ENCODE peak calls at places on chromosomes 7 and 10, in eight cellular contexts. B is fibroblast of lung; E is ELF-1; G is stimulated activated CD4-positive, alpha-beta T cell treated with anti-CD3 and anti-CD28 coated beads, Interleukin-2, amount 100 ng/mL, for 48 hours; U is WERI-Rb-1; R is A673; H is activated effector memory CD4-positive, alpha-beta T cell treated with anti-CD3 and anti-CD28 coated beads, Interleukin-2, amount 50 U/mL, for 16 hours; X is gastrocnemius medialis. F is an unnamed sample.

GRCh38 chr10:12194752-12195271 is 879 bp downstream of the NUDT5 start:
- DNase-seq in H (peak; percentile 79), U (peak; percentile 10), B (peak; percentile 36), E (peak; percentile 56), X (peak; percentile 46), R (peak; percentile 45), G (peak; percentile 31), F (no peak)

GRCh38 chr7:84060760-84061261 is 133.8 kb downstream of the SEMA3A start:
- DNase-seq in E (no peak), U (no peak), R (peak; percentile 75), X (no peak), G (no peak), H (no peak), B (peak; percentile 81), F (no peak)

GRCh38 chr7:93622036-93622714 is 47.7 kb upstream of the CALCR start:
- DNase-seq in E (peak; percentile 20), G (no peak), X (no peak), H (no peak), B (peak; percentile 23), U (peak; percentile 49), R (peak; percentile 71), F (no peak)

GRCh38 chr10:80444646-80445319 is 9.3 kb upstream of the TSPAN14 start:
- DNase-seq in U (peak; percentile 63), B (peak; percentile 66), G (no peak), H (peak; percentile 90), R (peak; percentile 83), E (peak; percentile 80), X (peak; percentile 53), F (no peak)

GRCh38 chr10:58781873-58782488 is 269.3 kb downstream of the BICC1 start:
- DNase-seq in R (peak; percentile 63), H (no peak), B (peak; percentile 40), U (no peak), X (no peak), E (peak; percentile 14), G (no peak), F (no peak)

GRCh38 chr7:99504603-99505323 is at the start of gene ZKSCAN5:
- DNase-seq in G (peak; percentile 95), U (peak; percentile 95), E (peak; percentile 98), B (peak; percentile 98), R (peak; percentile 96), X (peak; percentile 98), H (peak; percentile 99), F (peak; percentile 89)

GRCh38 chr10:116247701-116248100 is 25.3 kb downstream of the GFRA1 start:
- DNase-seq in R (no peak), X (no peak), E (no peak), H (no peak), G (no peak), U (no peak), B (peak; percentile 36), F (no peak)

GRCh38 chr10:69721690-69722310 is 79.9 kb upstream of the COL13A1 start:
- DNase-seq in X (peak; percentile 79), B (peak; percentile 41), E (peak; percentile 92), H (no peak), R (peak; percentile 34), U (no peak), G (no peak), F (no peak)

GRCh38 chr7:117312593-117312992 is 10.3 kb downstream of the WNT2 start:
- DNase-seq in R (no peak), E (no peak), U (no peak), B (no peak), G (no peak), H (no peak), X (no peak), F (no peak)

GRCh38 chr10:89479255-89479654 is 56.1 kb downstream of the SLC16A12 start:
- DNase-seq in E (no peak), X (peak; percentile 21), B (no peak), G (no peak), U (no peak), R (no peak), H (no peak), F (no peak)

GRCh38 chr7:33952824-33953223 is 47.5 kb downstream of the BMPER start:
- DNase-seq in X (no peak), R (no peak), H (no peak), G (no peak), U (no peak), B (peak; percentile 74), E (no peak), F (no peak)

GRCh38 chr10:21724020-21724589 is 190.1 kb downstream of the MLLT10 start:
- DNase-seq in X (no peak), R (peak; percentile 59), H (no peak), G (no peak), U (no peak), B (peak; percentile 25), E (no peak), F (no peak)

GRCh38 chr10:15684768-15685167 is 35.0 kb downstream of the ITGA8 start:
- DNase-seq in E (no peak), R (no peak), G (no peak), U (no peak), X (no peak), B (no peak), H (no peak), F (no peak)

GRCh38 chr7:112019932-112020331 is 186.3 kb downstream of the DOCK4 start:
- DNase-seq in B (no peak), E (no peak), U (no peak), G (no peak), H (no peak), R (no peak), X (no peak), F (no peak)

GRCh38 chr10:70592746-70593512 is 9.6 kb downstream of the PRF1 start:
- DNase-seq in R (no peak), B (no peak), X (no peak), G (no peak), E (no peak), U (no peak), H (no peak), F (peak; percentile 92)

GRCh38 chr10:17510242-17510908 is 56.0 kb upstream of the ST8SIA6 start:
- DNase-seq in B (no peak), E (no peak), X (no peak), H (no peak), U (no peak), G (no peak), R (no peak), F (peak; percentile 77)

GRCh38 chr7:122298131-122298530 is 6.4 kb downstream of the FEZF1 start:
- DNase-seq in U (no peak), E (no peak), R (peak; percentile 68), B (no peak), G (no peak), H (no peak), X (no peak), F (no peak)

GRCh38 chr7:100053201-100053600 is 3.6 kb downstream of the ZSCAN21 start:
- DNase-seq in R (peak; percentile 71), G (no peak), E (peak; percentile 32), U (peak; percentile 40), B (peak; percentile 57), H (no peak), X (peak; percentile 60), F (peak; percentile 43)

GRCh38 chr10:72417971-72418370 is 63.3 kb upstream of the DNAJB12 start:
- DNase-seq in E (no peak), U (no peak), B (no peak), X (no peak), G (no peak), R (no peak), H (no peak), F (no peak)

GRCh38 chr7:132516042-132516840 is 60.0 kb downstream of the PLXNA4 start:
- DNase-seq in E (peak; percentile 19), G (no peak), X (no peak), R (no peak), U (no peak), H (no peak), B (peak; percentile 87), F (no peak)

F was measured in CMK.